ENCODE peak calls at places on chromosomes 1 and 21, in ten cellular contexts. One of them, this sample, is unnamed. For H3K36me3, the result is how much of the 10 kb centered on the place peaks cover.

GRCh38 chr1:19811206-19811851 is 3.8 kb downstream of the RNF186 start:
- DNase-seq in naive thymus-derived CD4-positive, alpha-beta T cell: no peak
- DNase-seq in PC-9: no peak
- DNase-seq in neuronal stem cell: no peak
- DNase-seq in GM23248: peak
- DNase-seq in bronchial epithelial cell: peak
- DNase-seq in effector memory CD4-positive, alpha-beta T cell: no peak
- DNase-seq in H1: peak
- DNase-seq in colonic mucosa: peak
- DNase-seq in tibial nerve: no peak
- DNase-seq in this sample: peak

GRCh38 chr21:43929217-43929971 is 64.4 kb downstream of the AGPAT3 start:
- DNase-seq in naive thymus-derived CD4-positive, alpha-beta T cell: no peak
- DNase-seq in PC-9: no peak
- DNase-seq in neuronal stem cell: no peak
- DNase-seq in GM23248: no peak
- DNase-seq in bronchial epithelial cell: no peak
- DNase-seq in effector memory CD4-positive, alpha-beta T cell: no peak
- DNase-seq in H1: peak
- DNase-seq in colonic mucosa: peak
- DNase-seq in tibial nerve: no peak
- DNase-seq in this sample: no peak

GRCh38 chr1:214445846-214446614 is 105.4 kb downstream of the PTPN14 start:
- DNase-seq in naive thymus-derived CD4-positive, alpha-beta T cell: no peak
- DNase-seq in PC-9: peak
- DNase-seq in neuronal stem cell: no peak
- DNase-seq in GM23248: peak
- DNase-seq in bronchial epithelial cell: peak
- DNase-seq in effector memory CD4-positive, alpha-beta T cell: no peak
- DNase-seq in H1: no peak
- DNase-seq in colonic mucosa: no peak
- DNase-seq in tibial nerve: no peak
- DNase-seq in this sample: no peak

GRCh38 chr1:205424881-205425635 is 3.2 kb upstream of the LEMD1 start:
- DNase-seq in naive thymus-derived CD4-positive, alpha-beta T cell: no peak
- DNase-seq in PC-9: no peak
- DNase-seq in neuronal stem cell: no peak
- DNase-seq in GM23248: no peak
- DNase-seq in bronchial epithelial cell: no peak
- DNase-seq in effector memory CD4-positive, alpha-beta T cell: no peak
- DNase-seq in H1: no peak
- DNase-seq in colonic mucosa: no peak
- DNase-seq in tibial nerve: no peak
- DNase-seq in this sample: no peak

GRCh38 chr1:99133759-99134158 is 129.1 kb upstream of the PLPPR5 start:
- DNase-seq in naive thymus-derived CD4-positive, alpha-beta T cell: no peak
- DNase-seq in PC-9: no peak
- DNase-seq in neuronal stem cell: no peak
- DNase-seq in GM23248: peak
- DNase-seq in bronchial epithelial cell: peak
- DNase-seq in effector memory CD4-positive, alpha-beta T cell: no peak
- DNase-seq in H1: no peak
- DNase-seq in colonic mucosa: no peak
- DNase-seq in tibial nerve: no peak
- DNase-seq in this sample: no peak

GRCh38 chr1:201025571-201026002 is 2.1 kb upstream of the KIF21B start:
- DNase-seq in naive thymus-derived CD4-positive, alpha-beta T cell: no peak
- DNase-seq in PC-9: peak
- DNase-seq in neuronal stem cell: no peak
- DNase-seq in GM23248: peak
- DNase-seq in bronchial epithelial cell: no peak
- DNase-seq in effector memory CD4-positive, alpha-beta T cell: no peak
- DNase-seq in H1: no peak
- DNase-seq in colonic mucosa: no peak
- DNase-seq in tibial nerve: no peak
- DNase-seq in this sample: no peak

GRCh38 chr1:87595384-87595781 is 266.7 kb downstream of the LMO4 start:
- DNase-seq in naive thymus-derived CD4-positive, alpha-beta T cell: no peak
- DNase-seq in PC-9: no peak
- DNase-seq in neuronal stem cell: no peak
- DNase-seq in GM23248: no peak
- DNase-seq in bronchial epithelial cell: no peak
- DNase-seq in effector memory CD4-positive, alpha-beta T cell: no peak
- DNase-seq in H1: no peak
- DNase-seq in colonic mucosa: no peak
- DNase-seq in tibial nerve: no peak
- DNase-seq in this sample: no peak

GRCh38 chr21:17343055-17343454 is 169.8 kb upstream of the CXADR start:
- DNase-seq in naive thymus-derived CD4-positive, alpha-beta T cell: no peak
- DNase-seq in PC-9: no peak
- DNase-seq in neuronal stem cell: peak
- DNase-seq in GM23248: peak
- DNase-seq in bronchial epithelial cell: peak
- DNase-seq in effector memory CD4-positive, alpha-beta T cell: no peak
- DNase-seq in H1: no peak
- DNase-seq in colonic mucosa: no peak
- DNase-seq in tibial nerve: no peak
- DNase-seq in this sample: no peak

GRCh38 chr1:229437443-229437842 is 3.5 kb upstream of the ACTA1 start:
- DNase-seq in naive thymus-derived CD4-positive, alpha-beta T cell: no peak
- DNase-seq in PC-9: no peak
- DNase-seq in neuronal stem cell: no peak
- DNase-seq in GM23248: peak
- DNase-seq in bronchial epithelial cell: no peak
- DNase-seq in effector memory CD4-positive, alpha-beta T cell: no peak
- DNase-seq in H1: no peak
- DNase-seq in colonic mucosa: no peak
- DNase-seq in tibial nerve: no peak
- DNase-seq in this sample: no peak

GRCh38 chr1:185595835-185596667 is 138.1 kb upstream of the HMCN1 start:
- DNase-seq in naive thymus-derived CD4-positive, alpha-beta T cell: peak
- DNase-seq in PC-9: no peak
- DNase-seq in neuronal stem cell: peak
- DNase-seq in GM23248: peak
- DNase-seq in bronchial epithelial cell: peak
- DNase-seq in effector memory CD4-positive, alpha-beta T cell: peak
- DNase-seq in H1: peak
- DNase-seq in colonic mucosa: peak
- DNase-seq in tibial nerve: peak
- DNase-seq in this sample: no peak

GRCh38 chr1:26696191-26696644 is 403 bp downstream of the ARID1A start:
- DNase-seq in naive thymus-derived CD4-positive, alpha-beta T cell: no peak
- DNase-seq in PC-9: no peak
- DNase-seq in neuronal stem cell: no peak
- DNase-seq in GM23248: no peak
- DNase-seq in bronchial epithelial cell: no peak
- DNase-seq in effector memory CD4-positive, alpha-beta T cell: no peak
- DNase-seq in H1: no peak
- DNase-seq in colonic mucosa: no peak
- DNase-seq in tibial nerve: no peak
- DNase-seq in this sample: peak

GRCh38 chr1:13513885-13514546 is at the start of gene LRRC38:
- DNase-seq in naive thymus-derived CD4-positive, alpha-beta T cell: no peak
- DNase-seq in PC-9: no peak
- DNase-seq in neuronal stem cell: no peak
- DNase-seq in GM23248: no peak
- DNase-seq in bronchial epithelial cell: no peak
- DNase-seq in effector memory CD4-positive, alpha-beta T cell: no peak
- DNase-seq in H1: peak
- DNase-seq in colonic mucosa: peak
- DNase-seq in tibial nerve: no peak
- DNase-seq in this sample: no peak

GRCh38 chr1:156958247-156958714 is 37.8 kb downstream of the LRRC71 start:
- DNase-seq in naive thymus-derived CD4-positive, alpha-beta T cell: no peak
- DNase-seq in PC-9: peak
- DNase-seq in neuronal stem cell: no peak
- DNase-seq in GM23248: no peak
- DNase-seq in bronchial epithelial cell: no peak
- DNase-seq in effector memory CD4-positive, alpha-beta T cell: no peak
- DNase-seq in H1: no peak
- DNase-seq in colonic mucosa: no peak
- DNase-seq in tibial nerve: no peak
- DNase-seq in this sample: no peak
- H3K36me3 ChIP-seq in naive thymus-derived CD4-positive, alpha-beta T cell: half or more
- H3K36me3 ChIP-seq in PC-9: under half
- H3K36me3 ChIP-seq in neuronal stem cell: half or more
- H3K36me3 ChIP-seq in GM23248: under half
- H3K36me3 ChIP-seq in bronchial epithelial cell: under half
- H3K36me3 ChIP-seq in effector memory CD4-positive, alpha-beta T cell: under half
- H3K36me3 ChIP-seq in H1: half or more
- H3K36me3 ChIP-seq in colonic mucosa: under half
- H3K36me3 ChIP-seq in tibial nerve: under half
- H3K36me3 ChIP-seq in this sample: under half

GRCh38 chr1:46692806-46693770 is 21.4 kb downstream of the TEX38 start:
- DNase-seq in naive thymus-derived CD4-positive, alpha-beta T cell: no peak
- DNase-seq in PC-9: no peak
- DNase-seq in neuronal stem cell: no peak
- DNase-seq in GM23248: no peak
- DNase-seq in bronchial epithelial cell: no peak
- DNase-seq in effector memory CD4-positive, alpha-beta T cell: no peak
- DNase-seq in H1: no peak
- DNase-seq in colonic mucosa: no peak
- DNase-seq in tibial nerve: no peak
- DNase-seq in this sample: no peak

GRCh38 chr1:46690931-46691411 is 19.3 kb downstream of the TEX38 start:
- DNase-seq in naive thymus-derived CD4-positive, alpha-beta T cell: no peak
- DNase-seq in PC-9: no peak
- DNase-seq in neuronal stem cell: no peak
- DNase-seq in GM23248: no peak
- DNase-seq in bronchial epithelial cell: no peak
- DNase-seq in effector memory CD4-positive, alpha-beta T cell: no peak
- DNase-seq in H1: no peak
- DNase-seq in colonic mucosa: no peak
- DNase-seq in tibial nerve: no peak
- DNase-seq in this sample: no peak

GRCh38 chr1:46689326-46689725 is 17.7 kb downstream of the TEX38 start:
- DNase-seq in naive thymus-derived CD4-positive, alpha-beta T cell: no peak
- DNase-seq in PC-9: no peak
- DNase-seq in neuronal stem cell: no peak
- DNase-seq in GM23248: no peak
- DNase-seq in bronchial epithelial cell: no peak
- DNase-seq in effector memory CD4-positive, alpha-beta T cell: no peak
- DNase-seq in H1: no peak
- DNase-seq in colonic mucosa: peak
- DNase-seq in tibial nerve: no peak
- DNase-seq in this sample: no peak

GRCh38 chr1:46689897-46690296 is 18.2 kb downstream of the TEX38 start:
- DNase-seq in naive thymus-derived CD4-positive, alpha-beta T cell: no peak
- DNase-seq in PC-9: no peak
- DNase-seq in neuronal stem cell: no peak
- DNase-seq in GM23248: no peak
- DNase-seq in bronchial epithelial cell: no peak
- DNase-seq in effector memory CD4-positive, alpha-beta T cell: no peak
- DNase-seq in H1: no peak
- DNase-seq in colonic mucosa: no peak
- DNase-seq in tibial nerve: no peak
- DNase-seq in this sample: no peak

DNA sequence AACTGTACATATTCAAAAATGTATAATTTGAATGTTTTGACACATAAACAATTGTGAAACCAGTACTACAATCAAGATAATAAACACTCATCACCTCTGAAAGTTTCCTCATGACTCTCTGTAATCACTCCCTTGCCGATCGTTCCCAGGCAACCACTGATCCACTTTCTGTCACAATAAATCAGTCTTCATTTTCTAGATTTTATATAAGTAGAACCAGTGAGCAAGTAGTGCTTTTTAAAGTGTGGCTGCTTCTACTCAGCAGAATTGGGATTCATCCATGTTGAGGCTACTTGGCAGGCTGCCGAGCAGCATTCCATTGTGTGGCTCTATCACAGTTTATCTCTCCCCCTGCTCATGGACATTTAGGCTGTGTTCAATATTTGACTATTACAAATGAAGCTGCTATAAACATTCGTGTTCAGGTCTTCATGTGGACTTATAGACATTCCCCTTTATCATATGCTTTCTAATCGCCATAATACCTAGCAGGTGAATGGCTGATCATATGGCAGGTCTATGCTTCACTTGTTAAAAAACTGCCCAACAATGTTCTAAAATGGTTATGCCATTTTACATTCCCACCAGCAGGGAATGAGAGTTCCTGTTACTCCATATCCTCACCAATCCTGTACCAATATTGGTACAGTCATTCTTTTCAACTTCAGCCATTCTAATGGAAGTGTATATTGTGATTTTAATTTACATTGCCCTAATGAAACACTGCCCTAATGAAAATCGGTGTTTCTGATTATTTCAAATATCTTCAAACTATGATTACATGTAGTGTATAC is 20.5 kb downstream of the TEX38 start:
- DNase-seq in naive thymus-derived CD4-positive, alpha-beta T cell: no peak
- DNase-seq in PC-9: no peak
- DNase-seq in neuronal stem cell: no peak
- DNase-seq in GM23248: peak
- DNase-seq in bronchial epithelial cell: no peak
- DNase-seq in effector memory CD4-positive, alpha-beta T cell: no peak
- DNase-seq in H1: no peak
- DNase-seq in colonic mucosa: no peak
- DNase-seq in tibial nerve: no peak
- DNase-seq in this sample: no peak
- H3K36me3 ChIP-seq in naive thymus-derived CD4-positive, alpha-beta T cell: half or more
- H3K36me3 ChIP-seq in PC-9: half or more
- H3K36me3 ChIP-seq in neuronal stem cell: half or more
- H3K36me3 ChIP-seq in GM23248: under half
- H3K36me3 ChIP-seq in bronchial epithelial cell: under half
- H3K36me3 ChIP-seq in effector memory CD4-positive, alpha-beta T cell: half or more
- H3K36me3 ChIP-seq in H1: under half
- H3K36me3 ChIP-seq in colonic mucosa: under half
- H3K36me3 ChIP-seq in tibial nerve: under half
- H3K36me3 ChIP-seq in this sample: under half

GRCh38 chr1:3837200-3837599 is 19.8 kb downstream of the CEP104 start:
- DNase-seq in naive thymus-derived CD4-positive, alpha-beta T cell: no peak
- DNase-seq in PC-9: no peak
- DNase-seq in neuronal stem cell: no peak
- DNase-seq in GM23248: no peak
- DNase-seq in bronchial epithelial cell: no peak
- DNase-seq in effector memory CD4-positive, alpha-beta T cell: no peak
- DNase-seq in H1: no peak
- DNase-seq in colonic mucosa: no peak
- DNase-seq in tibial nerve: no peak
- DNase-seq in this sample: no peak
- H3K36me3 ChIP-seq in naive thymus-derived CD4-positive, alpha-beta T cell: half or more
- H3K36me3 ChIP-seq in PC-9: under half
- H3K36me3 ChIP-seq in neuronal stem cell: half or more
- H3K36me3 ChIP-seq in GM23248: under half
- H3K36me3 ChIP-seq in bronchial epithelial cell: under half
- H3K36me3 ChIP-seq in effector memory CD4-positive, alpha-beta T cell: half or more
- H3K36me3 ChIP-seq in H1: under half
- H3K36me3 ChIP-seq in colonic mucosa: under half
- H3K36me3 ChIP-seq in tibial nerve: under half
- H3K36me3 ChIP-seq in this sample: under half

DNA sequence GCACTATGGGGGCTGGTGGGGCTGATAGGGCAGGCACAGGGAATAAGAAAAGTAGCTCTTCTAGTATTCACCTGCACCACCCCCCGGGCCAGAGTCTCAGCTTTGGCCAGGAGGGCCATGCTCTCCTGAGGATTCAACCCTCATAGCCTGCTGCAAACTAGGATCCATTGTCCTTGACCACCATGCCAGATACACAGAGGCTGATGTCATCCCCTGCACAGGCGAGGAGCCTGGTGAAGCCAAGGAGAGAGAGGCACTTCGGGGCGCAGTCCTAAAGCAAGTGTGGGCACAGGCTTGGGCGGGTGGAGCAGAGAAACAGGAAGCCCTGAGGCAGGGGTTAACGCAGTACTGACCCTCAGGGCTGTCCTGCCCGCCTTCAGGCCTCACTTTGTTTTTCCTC is 29.5 kb downstream of the TMEM53 start:
- DNase-seq in naive thymus-derived CD4-positive, alpha-beta T cell: no peak
- DNase-seq in PC-9: no peak
- DNase-seq in neuronal stem cell: no peak
- DNase-seq in GM23248: no peak
- DNase-seq in bronchial epithelial cell: no peak
- DNase-seq in effector memory CD4-positive, alpha-beta T cell: no peak
- DNase-seq in H1: no peak
- DNase-seq in colonic mucosa: no peak
- DNase-seq in tibial nerve: no peak
- DNase-seq in this sample: no peak
- H3K36me3 ChIP-seq in naive thymus-derived CD4-positive, alpha-beta T cell: half or more
- H3K36me3 ChIP-seq in PC-9: under half
- H3K36me3 ChIP-seq in neuronal stem cell: half or more
- H3K36me3 ChIP-seq in GM23248: under half
- H3K36me3 ChIP-seq in bronchial epithelial cell: under half
- H3K36me3 ChIP-seq in effector memory CD4-positive, alpha-beta T cell: half or more
- H3K36me3 ChIP-seq in H1: half or more
- H3K36me3 ChIP-seq in colonic mucosa: under half
- H3K36me3 ChIP-seq in tibial nerve: under half
- H3K36me3 ChIP-seq in this sample: under half